ENCODE peak calls at places on chromosomes 3 and 15, in ten cellular contexts. One of them, this sample, is unnamed. For H3K4me1, the result is how much of the 10 kb centered on the place peaks cover.

GRCh38 chr3:10945683-10946287 is 46.8 kb upstream of the SLC6A1 start:
- DNase-seq in SK-N-SH: peak
- DNase-seq in GM23338: peak
- DNase-seq in suprapubic skin: no peak
- DNase-seq in A549: peak
- DNase-seq in cardiac muscle cell: peak
- DNase-seq in thoracic aorta: peak
- DNase-seq in CD8-positive, alpha-beta memory T cell: peak
- DNase-seq in aorta: peak
- DNase-seq in lower lobe of right lung: peak
- DNase-seq in this sample: no peak

GRCh38 chr3:66555214-66555844 is 54.5 kb upstream of the LRIG1 start:
- DNase-seq in SK-N-SH: no peak
- DNase-seq in GM23338: no peak
- DNase-seq in suprapubic skin: no peak
- DNase-seq in A549: no peak
- DNase-seq in cardiac muscle cell: no peak
- DNase-seq in thoracic aorta: no peak
- DNase-seq in CD8-positive, alpha-beta memory T cell: no peak
- DNase-seq in aorta: no peak
- DNase-seq in lower lobe of right lung: no peak
- DNase-seq in this sample: no peak

GRCh38 chr3:86865506-86865905 is 125.4 kb downstream of the VGLL3 start:
- DNase-seq in SK-N-SH: no peak
- DNase-seq in GM23338: no peak
- DNase-seq in suprapubic skin: no peak
- DNase-seq in A549: no peak
- DNase-seq in cardiac muscle cell: no peak
- DNase-seq in thoracic aorta: no peak
- DNase-seq in CD8-positive, alpha-beta memory T cell: no peak
- DNase-seq in aorta: no peak
- DNase-seq in lower lobe of right lung: no peak
- DNase-seq in this sample: no peak

GRCh38 chr15:76345880-76346665 is 9.5 kb downstream of the ISL2 start:
- DNase-seq in SK-N-SH: no peak
- DNase-seq in GM23338: peak
- DNase-seq in suprapubic skin: no peak
- DNase-seq in A549: no peak
- DNase-seq in cardiac muscle cell: peak
- DNase-seq in thoracic aorta: no peak
- DNase-seq in CD8-positive, alpha-beta memory T cell: no peak
- DNase-seq in aorta: no peak
- DNase-seq in lower lobe of right lung: peak
- DNase-seq in this sample: no peak

GRCh38 chr15:42102646-42103235 is 8.4 kb upstream of the PLA2G4D start:
- DNase-seq in SK-N-SH: no peak
- DNase-seq in GM23338: no peak
- DNase-seq in suprapubic skin: no peak
- DNase-seq in A549: no peak
- DNase-seq in cardiac muscle cell: no peak
- DNase-seq in thoracic aorta: no peak
- DNase-seq in CD8-positive, alpha-beta memory T cell: no peak
- DNase-seq in aorta: no peak
- DNase-seq in lower lobe of right lung: no peak
- DNase-seq in this sample: no peak

GRCh38 chr15:47206358-47206978 is 510.8 kb upstream of the SEMA6D start:
- DNase-seq in SK-N-SH: no peak
- DNase-seq in GM23338: peak
- DNase-seq in suprapubic skin: no peak
- DNase-seq in A549: no peak
- DNase-seq in cardiac muscle cell: no peak
- DNase-seq in thoracic aorta: no peak
- DNase-seq in CD8-positive, alpha-beta memory T cell: no peak
- DNase-seq in aorta: no peak
- DNase-seq in lower lobe of right lung: no peak
- DNase-seq in this sample: no peak

GRCh38 chr3:192802957-192803899 is 75.9 kb upstream of the FGF12 start:
- DNase-seq in SK-N-SH: peak
- DNase-seq in GM23338: peak
- DNase-seq in suprapubic skin: no peak
- DNase-seq in A549: peak
- DNase-seq in cardiac muscle cell: peak
- DNase-seq in thoracic aorta: no peak
- DNase-seq in CD8-positive, alpha-beta memory T cell: no peak
- DNase-seq in aorta: no peak
- DNase-seq in lower lobe of right lung: no peak
- DNase-seq in this sample: no peak

GRCh38 chr3:176953106-176954080 is 243.9 kb downstream of the TBL1XR1 start:
- DNase-seq in SK-N-SH: no peak
- DNase-seq in GM23338: no peak
- DNase-seq in suprapubic skin: no peak
- DNase-seq in A549: no peak
- DNase-seq in cardiac muscle cell: no peak
- DNase-seq in thoracic aorta: no peak
- DNase-seq in CD8-positive, alpha-beta memory T cell: no peak
- DNase-seq in aorta: no peak
- DNase-seq in lower lobe of right lung: no peak
- DNase-seq in this sample: no peak

GRCh38 chr15:28079313-28079969 is 19.7 kb downstream of the OCA2 start:
- DNase-seq in SK-N-SH: no peak
- DNase-seq in GM23338: no peak
- DNase-seq in suprapubic skin: no peak
- DNase-seq in A549: no peak
- DNase-seq in cardiac muscle cell: no peak
- DNase-seq in thoracic aorta: no peak
- DNase-seq in CD8-positive, alpha-beta memory T cell: no peak
- DNase-seq in aorta: no peak
- DNase-seq in lower lobe of right lung: no peak
- DNase-seq in this sample: no peak

GRCh38 chr3:103085465-103085864 is 650.6 kb downstream of the ZPLD1 start:
- DNase-seq in SK-N-SH: no peak
- DNase-seq in GM23338: peak
- DNase-seq in suprapubic skin: no peak
- DNase-seq in A549: no peak
- DNase-seq in cardiac muscle cell: peak
- DNase-seq in thoracic aorta: no peak
- DNase-seq in CD8-positive, alpha-beta memory T cell: no peak
- DNase-seq in aorta: no peak
- DNase-seq in lower lobe of right lung: no peak
- DNase-seq in this sample: no peak

GRCh38 chr3:125219261-125219701 is 6.7 kb upstream of the SLC12A8 start:
- DNase-seq in SK-N-SH: no peak
- DNase-seq in GM23338: peak
- DNase-seq in suprapubic skin: no peak
- DNase-seq in A549: no peak
- DNase-seq in cardiac muscle cell: peak
- DNase-seq in thoracic aorta: no peak
- DNase-seq in CD8-positive, alpha-beta memory T cell: no peak
- DNase-seq in aorta: no peak
- DNase-seq in lower lobe of right lung: no peak
- DNase-seq in this sample: no peak

GRCh38 chr3:15309662-15310335 is 22.6 kb downstream of the SH3BP5 start:
- DNase-seq in SK-N-SH: no peak
- DNase-seq in GM23338: no peak
- DNase-seq in suprapubic skin: peak
- DNase-seq in A549: no peak
- DNase-seq in cardiac muscle cell: no peak
- DNase-seq in thoracic aorta: no peak
- DNase-seq in CD8-positive, alpha-beta memory T cell: no peak
- DNase-seq in aorta: no peak
- DNase-seq in lower lobe of right lung: no peak
- DNase-seq in this sample: no peak
- H3K4me1 ChIP-seq in SK-N-SH: under half
- H3K4me1 ChIP-seq in GM23338: under half
- H3K4me1 ChIP-seq in suprapubic skin: under half
- H3K4me1 ChIP-seq in A549: under half
- H3K4me1 ChIP-seq in cardiac muscle cell: under half
- H3K4me1 ChIP-seq in thoracic aorta: under half
- H3K4me1 ChIP-seq in CD8-positive, alpha-beta memory T cell: half or more
- H3K4me1 ChIP-seq in aorta: under half
- H3K4me1 ChIP-seq in lower lobe of right lung: half or more
- H3K4me1 ChIP-seq in this sample: under half

DNA sequence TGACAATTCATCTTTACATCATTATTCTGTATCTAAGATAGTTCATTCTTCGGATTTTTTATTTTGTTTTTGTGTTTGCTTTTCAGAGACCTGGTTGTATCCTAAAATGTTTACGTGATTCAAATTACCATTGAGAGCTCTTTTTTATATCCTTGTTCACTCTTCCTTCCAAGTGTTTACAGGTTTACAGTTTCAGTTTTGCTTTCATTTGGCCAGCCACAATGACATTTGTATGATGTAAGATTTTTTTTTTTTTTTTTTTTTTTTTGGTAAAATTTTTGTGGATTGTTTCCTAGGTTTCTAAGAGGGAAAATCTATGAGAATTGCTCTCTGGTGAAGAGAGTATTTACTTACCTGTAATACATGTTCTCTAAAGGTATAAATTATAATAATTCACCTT is 55.0 kb downstream of the SETD5 start:
- DNase-seq in SK-N-SH: no peak
- DNase-seq in GM23338: no peak
- DNase-seq in suprapubic skin: no peak
- DNase-seq in A549: no peak
- DNase-seq in cardiac muscle cell: no peak
- DNase-seq in thoracic aorta: no peak
- DNase-seq in CD8-positive, alpha-beta memory T cell: no peak
- DNase-seq in aorta: no peak
- DNase-seq in lower lobe of right lung: no peak
- DNase-seq in this sample: no peak
- H3K4me3 ChIP-seq in SK-N-SH: no peak
- H3K4me3 ChIP-seq in GM23338: no peak
- H3K4me3 ChIP-seq in suprapubic skin: no peak
- H3K4me3 ChIP-seq in A549: no peak
- H3K4me3 ChIP-seq in cardiac muscle cell: no peak
- H3K4me3 ChIP-seq in thoracic aorta: no peak
- H3K4me3 ChIP-seq in CD8-positive, alpha-beta memory T cell: no peak
- H3K4me3 ChIP-seq in aorta: no peak
- H3K4me3 ChIP-seq in lower lobe of right lung: no peak
- H3K4me3 ChIP-seq in this sample: no peak

DNA sequence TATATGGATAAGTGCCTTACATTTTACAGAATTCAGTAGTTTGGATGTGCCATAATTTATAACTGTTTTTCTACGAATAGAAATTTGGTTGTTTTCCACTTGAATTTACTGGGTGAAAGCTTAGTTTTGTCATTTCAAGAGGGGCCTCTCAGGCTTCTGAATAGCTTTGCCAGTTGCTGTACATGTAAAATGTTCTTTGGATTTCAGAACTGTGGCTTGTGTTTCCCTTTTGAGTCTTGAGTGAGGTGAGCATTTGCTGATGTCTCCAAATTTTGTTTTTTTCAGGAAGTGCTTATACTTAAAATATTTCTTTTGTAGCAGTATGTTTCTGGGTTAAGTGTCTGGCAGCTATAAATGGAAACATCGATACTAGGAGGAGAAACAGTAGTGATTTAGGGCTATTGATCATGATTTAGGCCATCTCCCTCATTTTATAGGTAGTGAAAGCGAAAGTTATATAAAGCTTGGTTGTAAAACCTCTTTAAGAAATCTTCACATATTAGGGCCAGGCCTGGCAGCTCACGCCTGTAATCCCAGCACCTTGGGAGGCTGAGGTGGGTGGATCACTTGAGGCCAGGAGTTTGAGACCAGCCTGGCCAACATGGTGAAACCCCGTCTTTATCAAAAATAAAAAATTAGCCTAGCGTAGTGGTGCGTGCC is 9.2 kb upstream of the TRAK1 start:
- DNase-seq in SK-N-SH: no peak
- DNase-seq in GM23338: no peak
- DNase-seq in suprapubic skin: no peak
- DNase-seq in A549: no peak
- DNase-seq in cardiac muscle cell: no peak
- DNase-seq in thoracic aorta: no peak
- DNase-seq in CD8-positive, alpha-beta memory T cell: no peak
- DNase-seq in aorta: no peak
- DNase-seq in lower lobe of right lung: no peak
- DNase-seq in this sample: no peak
- H3K4me1 ChIP-seq in SK-N-SH: under half
- H3K4me1 ChIP-seq in GM23338: under half
- H3K4me1 ChIP-seq in suprapubic skin: half or more
- H3K4me1 ChIP-seq in A549: under half
- H3K4me1 ChIP-seq in cardiac muscle cell: under half
- H3K4me1 ChIP-seq in thoracic aorta: under half
- H3K4me1 ChIP-seq in CD8-positive, alpha-beta memory T cell: under half
- H3K4me1 ChIP-seq in aorta: under half
- H3K4me1 ChIP-seq in lower lobe of right lung: under half
- H3K4me1 ChIP-seq in this sample: under half

GRCh38 chr3:157590273-157590672 is 87.1 kb upstream of the VEPH1 start:
- DNase-seq in SK-N-SH: no peak
- DNase-seq in GM23338: no peak
- DNase-seq in suprapubic skin: no peak
- DNase-seq in A549: no peak
- DNase-seq in cardiac muscle cell: no peak
- DNase-seq in thoracic aorta: no peak
- DNase-seq in CD8-positive, alpha-beta memory T cell: no peak
- DNase-seq in aorta: no peak
- DNase-seq in lower lobe of right lung: no peak
- DNase-seq in this sample: no peak
- H3K4me3 ChIP-seq in SK-N-SH: no peak
- H3K4me3 ChIP-seq in GM23338: no peak
- H3K4me3 ChIP-seq in suprapubic skin: no peak
- H3K4me3 ChIP-seq in A549: no peak
- H3K4me3 ChIP-seq in cardiac muscle cell: no peak
- H3K4me3 ChIP-seq in thoracic aorta: no peak
- H3K4me3 ChIP-seq in CD8-positive, alpha-beta memory T cell: no peak
- H3K4me3 ChIP-seq in aorta: no peak
- H3K4me3 ChIP-seq in lower lobe of right lung: no peak
- H3K4me3 ChIP-seq in this sample: no peak

DNA sequence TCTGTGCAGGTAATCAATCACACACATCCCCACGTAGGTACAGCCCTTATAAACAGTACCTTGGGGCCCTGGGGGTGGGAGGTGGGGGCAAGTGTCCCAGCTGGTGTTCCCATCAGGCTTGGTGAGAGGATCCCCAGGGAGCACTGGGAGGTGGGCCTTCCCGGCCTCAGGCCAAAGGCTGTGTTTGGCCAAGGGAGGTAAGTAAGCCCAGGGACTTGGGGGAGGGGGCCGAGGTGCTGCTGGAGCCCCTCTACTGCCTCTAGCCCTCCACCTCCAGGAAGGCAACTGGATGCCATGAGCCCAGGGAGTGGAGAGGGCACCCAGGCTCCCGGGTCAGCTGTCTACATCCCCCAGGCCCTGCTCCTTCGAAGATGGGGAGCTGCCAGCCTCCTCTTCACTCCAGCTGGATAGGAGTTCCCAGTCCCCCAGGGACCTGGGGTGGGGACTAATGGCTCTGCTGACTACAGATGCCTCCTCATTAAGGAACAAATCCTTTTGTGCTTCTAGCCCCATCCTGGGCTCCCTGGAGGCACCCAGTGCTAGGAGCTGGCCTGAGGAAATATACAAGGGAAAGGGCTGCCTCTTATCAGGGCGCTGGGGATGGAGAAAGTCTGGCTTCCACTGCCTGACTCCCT is 33.1 kb downstream of the RNU5B-1 start:
- DNase-seq in SK-N-SH: peak
- DNase-seq in GM23338: no peak
- DNase-seq in suprapubic skin: no peak
- DNase-seq in A549: no peak
- DNase-seq in cardiac muscle cell: no peak
- DNase-seq in thoracic aorta: no peak
- DNase-seq in CD8-positive, alpha-beta memory T cell: no peak
- DNase-seq in aorta: no peak
- DNase-seq in lower lobe of right lung: no peak
- DNase-seq in this sample: no peak
- H3K4me1 ChIP-seq in SK-N-SH: under half
- H3K4me1 ChIP-seq in GM23338: half or more
- H3K4me1 ChIP-seq in suprapubic skin: under half
- H3K4me1 ChIP-seq in A549: under half
- H3K4me1 ChIP-seq in cardiac muscle cell: under half
- H3K4me1 ChIP-seq in thoracic aorta: under half
- H3K4me1 ChIP-seq in CD8-positive, alpha-beta memory T cell: under half
- H3K4me1 ChIP-seq in aorta: under half
- H3K4me1 ChIP-seq in lower lobe of right lung: under half
- H3K4me1 ChIP-seq in this sample: under half

GRCh38 chr15:78944669-78945407 is at the start of gene CTSH:
- DNase-seq in SK-N-SH: peak
- DNase-seq in GM23338: peak
- DNase-seq in suprapubic skin: peak
- DNase-seq in A549: peak
- DNase-seq in cardiac muscle cell: peak
- DNase-seq in thoracic aorta: no peak
- DNase-seq in CD8-positive, alpha-beta memory T cell: peak
- DNase-seq in aorta: peak
- DNase-seq in lower lobe of right lung: peak
- DNase-seq in this sample: no peak
- H3K4me3 ChIP-seq in SK-N-SH: peak
- H3K4me3 ChIP-seq in GM23338: peak
- H3K4me3 ChIP-seq in suprapubic skin: peak
- H3K4me3 ChIP-seq in A549: peak
- H3K4me3 ChIP-seq in cardiac muscle cell: peak
- H3K4me3 ChIP-seq in thoracic aorta: peak
- H3K4me3 ChIP-seq in CD8-positive, alpha-beta memory T cell: peak
- H3K4me3 ChIP-seq in aorta: peak
- H3K4me3 ChIP-seq in lower lobe of right lung: peak
- H3K4me3 ChIP-seq in this sample: peak

This sample was measured in RWPE2.